ENCODE peak calls at places on chromosomes 16 and 17, in eight cellular contexts. T is stimulated activated CD4-positive, alpha-beta T cell treated with anti-CD3 and anti-CD28 coated beads, Interleukin-15, amount 100 ng/mL, for 1 hour; V is AG04449; O is OCI-M1; X is HuH-7.5; I is AG08396; A is COR-L47; R is tibial artery. P is an unnamed sample.

GRCh38 chr16:11181889-11182279 is 74.1 kb downstream of the SOCS1 start:
- DNase-seq in I (no peak), A (no peak), O (no peak), V (no peak), T (no peak), R (no peak), X (no peak), P (no peak)

GRCh38 chr16:4611337-4612023 is 3.2 kb downstream of the UBALD1 start:
- DNase-seq in R (no peak), A (no peak), T (no peak), I (peak), X (no peak), V (no peak), O (no peak), P (no peak)

GRCh38 chr16:66618588-66618987 is 14.1 kb downstream of the CMTM3 start:
- DNase-seq in X (no peak), T (no peak), I (peak), A (no peak), R (no peak), O (no peak), V (peak), P (no peak)

GRCh38 chr16:9225527-9226316 is 134.3 kb downstream of the HAPSTR1 start:
- DNase-seq in T (no peak), O (no peak), V (no peak), X (peak), R (no peak), I (peak), A (no peak), P (peak)

GRCh38 chr17:49515196-49515770 is 20.2 kb downstream of the NGFR start:
- DNase-seq in A (no peak), T (no peak), V (peak), X (no peak), I (peak), O (peak), R (peak), P (no peak)

GRCh38 chr16:3485821-3486505 is 9.3 kb downstream of the C16orf90 start:
- DNase-seq in O (no peak), I (no peak), X (no peak), V (no peak), A (no peak), T (no peak), R (no peak), P (no peak)

GRCh38 chr17:76585649-76586593 is at the start of gene ST6GALNAC2:
- DNase-seq in R (peak), A (peak), T (peak), X (peak), O (no peak), I (peak), V (no peak), P (no peak)

GRCh38 chr17:57440522-57441269 is 184.4 kb downstream of the MSI2 start:
- DNase-seq in A (peak), I (peak), O (peak), X (peak), T (peak), V (no peak), R (peak), P (peak)

GRCh38 chr16:85171809-85172464 is 59.7 kb upstream of the CIBAR2 start:
- DNase-seq in V (no peak), I (peak), A (no peak), R (no peak), X (no peak), T (no peak), O (peak), P (no peak)

GRCh38 chr17:45139533-45139920 is 4.0 kb downstream of the ACBD4 start:
- DNase-seq in V (no peak), T (no peak), R (no peak), O (no peak), I (no peak), A (no peak), X (no peak), P (no peak)

GRCh38 chr16:79509221-79509631 is 91.3 kb downstream of the MAF start:
- DNase-seq in R (peak), I (no peak), A (no peak), T (no peak), V (no peak), O (no peak), X (no peak), P (no peak)